ENCODE peak calls at places on chromosomes 11 and 22, in six cellular contexts. U is lower lobe of right lung, L is gastrocnemius medialis, K is fibroblast of lung, C is A549, O is IMR-90. W is an unnamed sample. For H3K4me1, the result is how much of the 10 kb centered on the place peaks cover.

GRCh38 chr11:5092821-5093585 is 23.6 kb downstream of the OR52E1 start:
- DNase-seq in U (no peak), L (no peak), K (no peak), C (no peak), O (no peak), W (no peak)

GRCh38 chr11:11972148-11972547 is 36.3 kb downstream of the DKK3 start:
- DNase-seq in U (no peak), L (no peak), K (no peak), C (no peak), O (no peak), W (no peak)

GRCh38 chr11:130873766-130874165 is 42.5 kb downstream of the SNX19 start:
- DNase-seq in U (no peak), L (no peak), K (peak), C (no peak), O (peak), W (no peak)

GRCh38 chr22:49544286-49544685 is 283.4 kb downstream of the BRD1 start:
- DNase-seq in U (peak), L (no peak), K (no peak), C (no peak), O (no peak), W (peak)

GRCh38 chr11:120344302-120345004 is 8.2 kb downstream of the ARHGEF12 start:
- DNase-seq in U (no peak), L (no peak), K (peak), C (no peak), O (peak), W (no peak)

GRCh38 chr11:118338637-118339061 is 3.9 kb downstream of the CD3D start:
- DNase-seq in U (no peak), L (no peak), K (no peak), C (no peak), O (no peak), W (no peak)

GRCh38 chr11:19326499-19326898 is 85.8 kb upstream of the E2F8 start:
- DNase-seq in U (no peak), L (no peak), K (peak), C (no peak), O (peak), W (no peak)

GRCh38 chr22:31039393-31039792 is 41.7 kb upstream of the SMTN start:
- DNase-seq in U (no peak), L (no peak), K (peak), C (no peak), O (peak), W (no peak)

GRCh38 chr11:86938900-86939880 is 16.0 kb downstream of the FZD4 start:
- DNase-seq in U (no peak), L (no peak), K (peak), C (peak), O (peak), W (no peak)

GRCh38 chr11:28526406-28526751 is 418.2 kb downstream of the METTL15 start:
- DNase-seq in U (no peak), L (no peak), K (peak), C (peak), O (peak), W (no peak)

GRCh38 chr22:42388130-42388797 is 43.9 kb downstream of the NFAM1 start:
- DNase-seq in U (no peak), L (no peak), K (no peak), C (no peak), O (peak), W (no peak)

GRCh38 chr11:121561716-121562115 is 108.9 kb upstream of the SORL1-AS1 start:
- DNase-seq in U (no peak), L (no peak), K (no peak), C (no peak), O (no peak), W (no peak)

GRCh38 chr22:47201996-47202818 is 439.8 kb downstream of the TBC1D22A start:
- DNase-seq in U (no peak), L (no peak), K (no peak), C (no peak), O (no peak), W (no peak)

GRCh38 chr22:36417281-36417686 is 29.5 kb upstream of the MYH9 start:
- DNase-seq in U (peak), L (no peak), K (peak), C (no peak), O (peak), W (no peak)

GRCh38 chr11:58775066-58775708 is 43.4 kb upstream of the GLYAT start:
- DNase-seq in U (no peak), L (no peak), K (no peak), C (no peak), O (no peak), W (no peak)

GRCh38 chr11:69444381-69445130 is 36.9 kb upstream of the LINC01488 start:
- DNase-seq in U (peak), L (peak), K (peak), C (peak), O (peak), W (peak)

GRCh38 chr22:23384899-23385298 is 195.2 kb downstream of the IGLL1 start:
- DNase-seq in U (no peak), L (no peak), K (no peak), C (no peak), O (no peak), W (peak)

GRCh38 chr11:118258410-118258809 is 5.7 kb downstream of the MPZL2 start:
- DNase-seq in U (no peak), L (no peak), K (no peak), C (no peak), O (no peak), W (no peak)

GRCh38 chr22:25564320-25564978 is at the start of gene GRK3:
- DNase-seq in U (peak), L (peak), K (peak), C (peak), O (peak), W (peak)

GRCh38 chr22:46770151-46770641 is 7.7 kb downstream of the TBC1D22A start:
- DNase-seq in U (peak), L (no peak), K (no peak), C (no peak), O (no peak), W (no peak)

GRCh38 chr11:71256080-71256479 is 3.7 kb upstream of the SHANK2 start:
- DNase-seq in U (no peak), L (no peak), K (no peak), C (no peak), O (no peak), W (no peak)

GRCh38 chr11:122898799-122899198 is 16.2 kb downstream of the JHY start:
- DNase-seq in U (no peak), L (no peak), K (no peak), C (no peak), O (no peak), W (no peak)

GRCh38 chr11:78595431-78596130 is 20.9 kb upstream of the NARS2 start:
- DNase-seq in U (no peak), L (no peak), K (peak), C (no peak), O (peak), W (no peak)

GRCh38 chr22:44957267-44957905 is 52.4 kb downstream of the PHF21B start:
- DNase-seq in U (no peak), L (no peak), K (no peak), C (no peak), O (peak), W (no peak)

GRCh38 chr22:20972014-20972797 is 5.2 kb downstream of the AIFM3 start:
- DNase-seq in U (no peak), L (no peak), K (no peak), C (no peak), O (no peak), W (no peak)

GRCh38 chr22:20131593-20131855 is at the start of gene ZDHHC8:
- DNase-seq in U (no peak), L (no peak), K (no peak), C (no peak), O (no peak), W (no peak)

GRCh38 chr11:89321401-89321800 is 143.7 kb downstream of the TYR start:
- DNase-seq in U (no peak), L (no peak), K (no peak), C (no peak), O (no peak), W (no peak)

GRCh38 chr22:49201046-49201970 is 626.4 kb downstream of the BRD1 start:
- DNase-seq in U (peak), L (no peak), K (no peak), C (no peak), O (no peak), W (peak)

GRCh38 chr22:39520874-39521857 is 804 bp downstream of the ATF4 start:
- DNase-seq in U (peak), L (peak), K (peak), C (peak), O (peak), W (peak)

GRCh38 chr11:66418986-66419308 is 1.9 kb upstream of the NPAS4 start:
- DNase-seq in U (no peak), L (no peak), K (no peak), C (no peak), O (no peak), W (no peak)

GRCh38 chr11:66420671-66421476 is at the start of gene NPAS4:
- DNase-seq in U (no peak), L (no peak), K (no peak), C (no peak), O (no peak), W (no peak)

GRCh38 chr11:66419825-66420224 is 1.0 kb upstream of the NPAS4 start:
- DNase-seq in U (no peak), L (no peak), K (no peak), C (no peak), O (no peak), W (no peak)

GRCh38 chr11:66417000-66417399 is 3.8 kb upstream of the NPAS4 start:
- DNase-seq in U (no peak), L (no peak), K (no peak), C (no peak), O (no peak), W (no peak)

GRCh38 chr11:66418168-66418985 is 2.5 kb upstream of the NPAS4 start:
- DNase-seq in U (peak), L (peak), K (peak), C (peak), O (peak), W (peak)
- TF ChIP-seq CTCF in U (peak), L (peak), K (peak), C (peak), O (peak), W (peak)

GRCh38 chr22:19001204-19001603 is 65.1 kb upstream of the PRODH start:
- DNase-seq in U (no peak), L (no peak), K (no peak), C (no peak), O (no peak), W (no peak)
- H3K4me1 ChIP-seq in U (under half), L (under half), K (under half), C (under half), O (under half), W (under half)

GRCh38 chr11:17014774-17015638 is 792 bp upstream of the PLEKHA7 start:
- DNase-seq in U (no peak), L (no peak), K (peak), C (peak), O (no peak), W (no peak)
- TF ChIP-seq CTCF in U (peak), L (no peak), K (peak), C (peak), O (peak), W (peak)

DNA sequence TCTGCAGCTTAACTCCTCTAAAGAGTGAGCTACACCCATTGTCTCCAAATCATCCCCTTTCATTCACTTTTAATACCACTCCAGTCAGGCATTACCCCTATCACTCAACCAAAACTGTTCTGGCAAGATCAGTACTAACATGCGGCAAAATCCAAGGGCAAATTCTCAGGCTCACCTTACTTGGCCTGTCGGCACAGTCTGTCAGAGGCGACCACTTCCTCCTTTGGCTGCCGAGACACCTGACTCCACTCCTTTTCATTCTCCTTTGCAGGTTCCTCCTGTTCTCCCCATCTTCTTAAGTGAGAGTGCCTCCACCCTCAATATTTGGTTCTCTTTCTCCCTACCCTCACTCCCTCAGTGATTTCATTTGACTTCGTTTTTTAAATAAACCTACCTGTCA is 4.2 kb downstream of the C11orf91 start:
- DNase-seq in U (no peak), L (no peak), K (no peak), C (no peak), O (no peak), W (no peak)
- H3K4me1 ChIP-seq in U (half or more), L (half or more), K (under half), C (half or more), O (under half), W (under half)

W was measured in tibial artery.